ENCODE peak calls at places on chromosomes 3 and 15, in six cellular contexts. Z is foreskin fibroblast, W is BJ, G is left lung, Y is fibroblast of lung, F is Peyer's patch. C is an unnamed sample.

GRCh38 chr15:81197688-81198281 is 1.1 kb downstream of the IL16 start:
- DNase-seq in G (no peak), W (no peak), Y (no peak), F (no peak), Z (no peak), C (no peak)

GRCh38 chr3:23859012-23859743 is 53.4 kb downstream of the UBE2E1 start:
- DNase-seq in W (no peak), F (no peak), Z (peak; percentile 76), Y (no peak), G (no peak), C (no peak)

GRCh38 chr3:126859415-126860246 is 123.3 kb upstream of the PLXNA1 start:
- DNase-seq in Z (no peak), F (no peak), W (no peak), G (no peak), Y (no peak), C (no peak)

GRCh38 chr3:58178528-58179234 is 32.1 kb downstream of the DNASE1L3 start:
- DNase-seq in G (no peak), Z (no peak), W (no peak), Y (no peak), F (no peak), C (no peak)

GRCh38 chr3:173913397-173913796 is 515.9 kb downstream of the NLGN1 start:
- DNase-seq in W (no peak), G (no peak), Z (peak; percentile 45), Y (peak; percentile 82), F (no peak), C (no peak)

GRCh38 chr15:88036154-88036839 is 220.2 kb downstream of the NTRK3 start:
- DNase-seq in G (no peak), F (no peak), Z (no peak), W (no peak), Y (no peak), C (no peak)

GRCh38 chr3:13833506-13834257 is 46.2 kb downstream of the WNT7A start:
- DNase-seq in Z (no peak), Y (no peak), F (no peak), G (no peak), W (no peak), C (no peak)

GRCh38 chr3:66816110-66816761 is 181.9 kb upstream of the KBTBD8 start:
- DNase-seq in F (no peak), W (no peak), Y (peak; percentile 70), Z (peak; percentile 73), G (no peak), C (no peak)

GRCh38 chr3:66488492-66488891 is 12.3 kb downstream of the LRIG1 start:
- DNase-seq in Z (no peak), Y (no peak), G (no peak), W (no peak), F (no peak), C (no peak)

GRCh38 chr15:91948001-91948608 is 94.6 kb downstream of the SLCO3A1 start:
- DNase-seq in Y (peak; percentile 77), W (no peak), G (no peak), Z (no peak), F (no peak), C (no peak)

GRCh38 chr15:41930221-41930866 is 36.5 kb upstream of the SPTBN5 start:
- DNase-seq in F (no peak), G (no peak), Y (peak; percentile 98), Z (peak; percentile 93), W (peak; percentile 95), C (no peak)

GRCh38 chr15:91622676-91623342 is 230.7 kb upstream of the SLCO3A1 start:
- DNase-seq in Z (no peak), Y (no peak), G (no peak), F (no peak), W (no peak), C (no peak)

GRCh38 chr15:87492321-87492720 is 764.2 kb downstream of the NTRK3 start:
- DNase-seq in F (no peak), W (no peak), Z (no peak), G (no peak), Y (peak; percentile 58), C (no peak)

GRCh38 chr15:95953032-95953431 is 377.5 kb upstream of the NR2F2 start:
- DNase-seq in W (no peak), G (no peak), F (no peak), Y (peak; percentile 8), Z (no peak), C (no peak)

GRCh38 chr15:44781128-44781810 is 44.9 kb downstream of the TRIM69 start:
- DNase-seq in F (no peak), Z (no peak), Y (no peak), G (no peak), W (no peak), C (no peak)

GRCh38 chr3:20074226-20075063 is 34.2 kb downstream of the KAT2B start:
- DNase-seq in W (no peak), Y (no peak), Z (peak; percentile 79), G (no peak), F (no peak), C (no peak)

GRCh38 chr3:190003730-190004129 is 117.0 kb downstream of the P3H2 start:
- DNase-seq in F (no peak), G (no peak), Z (peak; percentile 84), W (no peak), Y (peak; percentile 95), C (no peak)

GRCh38 chr3:113514265-113514769 is 639 bp downstream of the SPICE1 start:
- DNase-seq in W (no peak), F (no peak), Y (peak; percentile 18), G (no peak), Z (no peak), C (no peak)

GRCh38 chr3:50388720-50389352 is 29.5 kb upstream of the TMEM115 start:
- DNase-seq in G (no peak), Y (peak; percentile 44), F (no peak), Z (no peak), W (no peak), C (no peak)

GRCh38 chr3:171044828-171045793 is 18.6 kb upstream of the SLC2A2 start:
- DNase-seq in W (peak; percentile 75), G (no peak), Y (peak; percentile 86), F (no peak), Z (peak; percentile 92), C (no peak)

GRCh38 chr15:92878593-92879053 is 21.5 kb upstream of the CHD2 start:
- DNase-seq in Z (no peak), G (no peak), W (no peak), Y (no peak), F (no peak), C (no peak)

GRCh38 chr3:94360982-94361381 is 298.1 kb downstream of the NSUN3 start:
- DNase-seq in Y (peak; percentile 51), F (no peak), W (no peak), G (no peak), Z (no peak), C (no peak)

GRCh38 chr3:109023656-109024254 is 70.1 kb upstream of the GUCA1C start:
- DNase-seq in F (no peak), Z (peak; percentile 55), W (peak; percentile 0), Y (peak; percentile 39), G (no peak), C (peak; percentile 6)

GRCh38 chr15:57665939-57666338 is 40.6 kb upstream of the POLR2M start:
- DNase-seq in Z (peak; percentile 16), W (no peak), F (no peak), G (no peak), Y (no peak), C (no peak)

GRCh38 chr15:99361541-99362185 is 110.4 kb downstream of the LRRC28 start:
- DNase-seq in Y (no peak), W (no peak), G (no peak), F (no peak), Z (peak; percentile 52), C (no peak)
- TF ChIP-seq CTCF in Y (peak; percentile 63), W (peak; percentile 52), G (peak; percentile 31), F (no peak), Z (peak; percentile 26), C (peak; percentile 40)

GRCh38 chr3:191197761-191198160 is 1.3 kb upstream of the OSTN start:
- DNase-seq in Y (no peak), Z (no peak), G (no peak), W (no peak), F (no peak), C (no peak)

GRCh38 chr3:191192941-191193340 is 6.1 kb upstream of the OSTN start:
- DNase-seq in W (no peak), Z (no peak), G (no peak), Y (no peak), F (no peak), C (no peak)

GRCh38 chr3:191198480-191198879 is 561 bp upstream of the OSTN start:
- DNase-seq in F (no peak), W (no peak), Z (no peak), G (no peak), Y (no peak), C (no peak)

DNA sequence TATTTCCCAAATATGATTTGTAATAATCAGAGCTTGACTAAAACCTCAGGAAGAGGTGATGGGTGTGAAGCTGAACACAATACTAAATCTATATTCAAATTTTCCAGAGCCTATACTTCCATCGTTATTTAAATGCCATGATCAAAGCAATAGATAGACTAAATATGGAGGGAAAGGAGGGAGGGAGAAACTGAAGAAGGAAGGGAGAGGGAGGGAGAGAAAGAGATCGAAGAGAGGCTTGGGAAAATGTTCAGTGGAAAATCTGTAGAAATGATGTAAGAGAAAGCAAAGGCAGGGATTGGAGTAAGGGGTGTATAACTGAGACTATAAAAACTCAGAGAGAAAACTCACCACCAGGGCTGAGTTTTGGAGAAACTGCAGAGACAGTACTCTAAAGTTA is at the start of gene OSTN:
- DNase-seq in Z (no peak), Y (no peak), F (no peak), W (no peak), G (no peak), C (no peak)
- H3K4me3 ChIP-seq in Z (no peak within 1 kb of the TSS), Y (no peak within 1 kb of the TSS), F (no peak within 1 kb of the TSS), W (no peak within 1 kb of the TSS), G (no peak within 1 kb of the TSS), C (no peak within 1 kb of the TSS)

GRCh38 chr3:46397111-46397510 is 9.8 kb downstream of the CCR5AS start:
- DNase-seq in W (no peak), F (no peak), Z (no peak), G (no peak), Y (no peak), C (no peak)

GRCh38 chr3:46393011-46393410 is 13.9 kb downstream of the CCR5AS start:
- DNase-seq in G (no peak), W (no peak), Z (no peak), F (no peak), Y (no peak), C (no peak)

GRCh38 chr3:46396129-46396528 is 10.7 kb downstream of the CCR5AS start:
- DNase-seq in Y (no peak), W (no peak), F (peak; percentile 46), G (no peak), Z (no peak), C (no peak)

GRCh38 chr3:46393554-46394434 is 13.1 kb downstream of the CCR5AS start:
- DNase-seq in Y (no peak), F (no peak), G (no peak), W (no peak), Z (no peak), C (no peak)

DNA sequence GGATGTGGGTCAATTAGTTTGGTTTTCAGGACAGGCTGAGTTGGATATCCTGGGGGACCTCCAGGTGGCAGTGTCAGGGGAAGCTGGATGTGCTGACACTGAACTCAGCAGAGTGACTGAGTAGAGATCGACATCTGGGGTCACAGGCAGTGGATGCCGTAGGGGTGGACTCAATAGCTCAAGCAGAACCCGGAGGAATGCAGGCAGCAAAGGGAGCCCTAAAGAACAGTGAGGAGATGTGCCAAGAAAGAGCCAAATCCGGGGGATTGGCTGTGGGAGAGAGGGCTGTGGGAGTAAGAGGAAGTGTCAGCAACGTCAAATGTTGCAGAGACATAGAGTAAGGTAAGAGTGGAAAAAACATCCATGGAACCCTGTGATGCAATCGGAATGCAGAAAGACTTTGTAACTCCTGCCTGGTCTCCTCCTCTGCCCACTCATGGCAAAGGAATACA is 11.6 kb downstream of the CCR5AS start:
- DNase-seq in W (no peak), F (no peak), G (no peak), Z (no peak), Y (peak; percentile 38), C (no peak)
- TF ChIP-seq CTCF in W (no peak), F (no peak), G (no peak), Z (no peak), Y (no peak), C (no peak)

GRCh38 chr3:7720649-7721048 is 781.0 kb upstream of the LMCD1 start:
- DNase-seq in Y (no peak), W (no peak), G (no peak), F (no peak), Z (no peak), C (no peak)
- H3K4me3 ChIP-seq in Y (no peak overlapping the region), W (no peak overlapping the region), G (no peak overlapping the region), F (no peak overlapping the region), Z (no peak overlapping the region), C (no peak overlapping the region)

C was measured in CD8-positive, alpha-beta T cell.